ENCODE peak calls at places on chromosomes 6 and 20, in four cellular contexts. C, W, A and H are unnamed samples.

GRCh38 chr20:24675651-24676352 is 206.4 kb downstream of the SYNDIG1 start:
- DNase-seq in C (no peak), W (no peak), A (no peak), H (no peak)

GRCh38 chr20:62642666-62643520 is 590 bp downstream of the SLCO4A1 start:
- DNase-seq in C (no peak), W (peak), A (peak), H (peak)

GRCh38 chr6:63121166-63121565 is 90.1 kb upstream of the FKBP1C start:
- DNase-seq in C (no peak), W (no peak), A (no peak), H (no peak)

GRCh38 chr20:44222027-44222426 is 11.5 kb upstream of the OSER1 start:
- DNase-seq in C (no peak), W (no peak), A (no peak), H (no peak)

GRCh38 chr6:107973594-107973993 is 15.6 kb upstream of the SEC63 start:
- DNase-seq in C (no peak), W (no peak), A (no peak), H (no peak)

GRCh38 chr6:145245119-145245518 is 490.2 kb downstream of the EPM2A start:
- DNase-seq in C (no peak), W (no peak), A (no peak), H (no peak)

GRCh38 chr6:71967436-71967835 is 81.1 kb downstream of the RIMS1 start:
- DNase-seq in C (no peak), W (no peak), A (no peak), H (no peak)

GRCh38 chr6:11350294-11350693 is 117.8 kb upstream of the NEDD9 start:
- DNase-seq in C (no peak), W (no peak), A (no peak), H (no peak)